ENCODE peak calls at places on chromosome 19, in ten cellular contexts. L is heart left ventricle, G is transverse colon, A is breast epithelium, I is testis, Q is IMR-90, Y is Peyer's patch, O is prostate gland, W is uterus, M is lower leg skin. N is an unnamed sample.

GRCh38 chr19:43574424-43575155 is 737 bp downstream of the XRCC1 start:
- DNase-seq in A (no peak), O (no peak), W (no peak), G (no peak), Y (no peak), Q (peak; percentile 35), I (no peak), M (no peak), L (no peak), N (no peak)

GRCh38 chr19:16920816-16921529 is 32.2 kb downstream of the F2RL3 start:
- DNase-seq in G (no peak), A (no peak), I (no peak), Q (peak; percentile 88), Y (no peak), L (no peak), O (peak; percentile 30), W (no peak), M (no peak), N (peak; percentile 15)

GRCh38 chr19:16541526-16542044 is 652 bp downstream of the CHERP start:
- DNase-seq in Q (peak; percentile 11), G (no peak), M (no peak), A (no peak), W (no peak), I (no peak), O (no peak), Y (no peak), L (no peak), N (peak; percentile 45)

GRCh38 chr19:18308051-18308947 is 14.6 kb downstream of the LSM4 start:
- DNase-seq in A (no peak), I (no peak), O (no peak), Q (no peak), W (no peak), M (no peak), Y (no peak), L (no peak), G (no peak), N (peak; percentile 66)

GRCh38 chr19:7652061-7652641 is 15.2 kb downstream of the STXBP2 start:
- DNase-seq in M (peak; percentile 97), Q (peak; percentile 60), Y (peak; percentile 92), G (peak; percentile 89), A (peak; percentile 85), O (peak; percentile 70), I (peak; percentile 86), W (peak; percentile 79), L (peak; percentile 80), N (peak; percentile 79)

GRCh38 chr19:5137571-5138124 is 168.7 kb downstream of the KDM4B start:
- DNase-seq in A (no peak), W (no peak), Q (no peak), L (no peak), I (no peak), Y (no peak), O (no peak), M (no peak), G (no peak), N (no peak)

GRCh38 chr19:8611391-8611883 is 922 bp upstream of the ADAMTS10 start:
- DNase-seq in I (no peak), L (peak; percentile 44), Y (no peak), M (no peak), O (no peak), Q (no peak), G (no peak), W (peak; percentile 31), A (no peak), N (no peak)

GRCh38 chr19:5826531-5827341 is 12.8 kb downstream of the FUT6 start:
- DNase-seq in W (no peak), I (peak; percentile 40), Y (peak; percentile 83), O (peak; percentile 59), A (peak; percentile 49), Q (no peak), G (peak; percentile 88), L (peak; percentile 84), M (peak; percentile 90), N (peak; percentile 94)

GRCh38 chr19:33256266-33256665 is 30.6 kb upstream of the SLC7A10 start:
- DNase-seq in Y (no peak), I (no peak), G (no peak), W (no peak), Q (no peak), O (no peak), A (no peak), M (no peak), L (no peak), N (no peak)

GRCh38 chr19:33810821-33811220 is 14.2 kb downstream of the KCTD15 start:
- DNase-seq in I (no peak), L (no peak), W (no peak), M (no peak), G (no peak), Y (no peak), Q (no peak), A (no peak), O (no peak), N (peak; percentile 32)

GRCh38 chr19:29528350-29528945 is 2.7 kb downstream of the VSTM2B start:
- DNase-seq in Y (no peak), M (no peak), G (peak; percentile 26), W (peak; percentile 59), L (peak; percentile 39), I (peak; percentile 70), Q (peak; percentile 58), A (peak; percentile 22), O (no peak), N (no peak)

GRCh38 chr19:16615788-16616187 is 12.2 kb downstream of the MED26 start:
- DNase-seq in W (no peak), Q (no peak), Y (no peak), M (no peak), G (no peak), I (no peak), L (no peak), O (no peak), A (no peak), N (no peak)

GRCh38 chr19:46542428-46543230 is 47.0 kb upstream of the PNMA8B start:
- DNase-seq in G (peak; percentile 91), M (peak; percentile 99), L (peak; percentile 87), O (peak; percentile 89), W (peak; percentile 83), I (peak; percentile 100), A (peak; percentile 91), Q (peak; percentile 87), Y (peak; percentile 98), N (peak; percentile 90)

GRCh38 chr19:55638864-55639359 is 1.9 kb upstream of the ZNF580 start:
- DNase-seq in M (peak; percentile 88), A (no peak), W (no peak), Q (peak; percentile 21), L (no peak), G (no peak), I (no peak), Y (no peak), O (no peak), N (no peak)

GRCh38 chr19:52735734-52736133 is 890 bp upstream of the ZNF611 start:
- DNase-seq in G (peak; percentile 68), M (peak; percentile 87), Q (no peak), Y (peak; percentile 50), A (peak; percentile 80), L (peak; percentile 92), I (peak; percentile 67), W (peak; percentile 75), O (peak; percentile 61), N (peak; percentile 51)

GRCh38 chr19:39843919-39844793 is 2.0 kb downstream of the FBL start:
- DNase-seq in A (no peak), Y (no peak), L (no peak), Q (peak; percentile 58), G (no peak), O (no peak), M (no peak), W (no peak), I (no peak), N (no peak)

GRCh38 chr19:38194061-38194701 is 29.8 kb downstream of the DPF1 start:
- DNase-seq in Q (no peak), I (no peak), L (no peak), Y (no peak), W (no peak), M (no peak), A (no peak), G (no peak), O (no peak), N (no peak)

GRCh38 chr19:10428996-10429381 is 8.7 kb downstream of the PDE4A start:
- DNase-seq in M (no peak), Y (no peak), L (no peak), O (no peak), I (no peak), W (no peak), Q (no peak), G (no peak), A (no peak), N (no peak)

GRCh38 chr19:10430505-10431253 is 10.3 kb downstream of the PDE4A start:
- DNase-seq in Y (peak; percentile 68), Q (peak; percentile 37), W (peak; percentile 51), A (no peak), M (peak; percentile 92), I (no peak), L (peak; percentile 73), G (peak; percentile 77), O (peak; percentile 48), N (peak; percentile 66)

GRCh38 chr19:10431254-10431942 is 11.1 kb downstream of the PDE4A start:
- DNase-seq in Q (no peak), A (no peak), I (no peak), O (no peak), L (no peak), G (peak; percentile 61), Y (peak; percentile 80), W (peak; percentile 31), M (no peak), N (no peak)

GRCh38 chr19:10424011-10424637 is 3.8 kb downstream of the PDE4A start:
- DNase-seq in W (peak; percentile 78), Y (peak; percentile 88), L (peak; percentile 78), G (peak; percentile 86), Q (peak; percentile 68), M (peak; percentile 96), I (peak; percentile 85), A (peak; percentile 55), O (peak; percentile 62), N (peak; percentile 83)

GRCh38 chr19:10427169-10427568 is 6.8 kb downstream of the PDE4A start:
- DNase-seq in M (no peak), Y (no peak), W (no peak), I (no peak), O (no peak), G (no peak), L (no peak), Q (no peak), A (no peak), N (no peak)
- TF ChIP-seq POLR2A in M (no peak), Y (no peak), W (no peak), I (no peak), O (no peak), G (no peak), L (no peak), Q (no peak), A (no peak), N (no peak)

GRCh38 chr19:42242512-42243409 is at the start of gene GSK3A:
- DNase-seq in L (peak; percentile 99), Q (peak; percentile 99), A (peak; percentile 99), O (peak; percentile 99), Y (peak; percentile 99), M (peak; percentile 100), G (peak; percentile 98), W (peak; percentile 98), I (peak; percentile 100), N (peak; percentile 99)
- TF ChIP-seq POLR2A in L (peak; percentile 61), Q (peak; percentile 91), A (peak; percentile 74), O (peak; percentile 94), Y (peak; percentile 96), M (no peak), G (peak; percentile 97), W (peak; percentile 86), I (peak; percentile 50), N (peak; percentile 94)

GRCh38 chr19:12806242-12807131 is at the start of gene RNASEH2A:
- DNase-seq in I (peak; percentile 94), Q (peak; percentile 86), O (peak; percentile 85), A (peak; percentile 74), M (peak; percentile 97), L (peak; percentile 92), Y (peak; percentile 96), G (peak; percentile 92), W (peak; percentile 90), N (peak; percentile 91)
- TF ChIP-seq POLR2A in I (no peak), Q (no peak), O (no peak), A (no peak), M (no peak), L (no peak), Y (peak; percentile 24), G (no peak), W (no peak), N (no peak)

GRCh38 chr19:41552558-41552957 is 23.4 kb upstream of the CEACAM21 start:
- DNase-seq in I (no peak), A (no peak), W (no peak), L (no peak), M (no peak), Q (no peak), O (no peak), Y (peak; percentile 78), G (peak; percentile 50), N (no peak)
- TF ChIP-seq POLR2A in I (no peak), A (no peak), W (no peak), L (no peak), M (no peak), Q (no peak), O (no peak), Y (no peak), G (no peak), N (no peak)